ENCODE peak calls at places on chromosomes 12 and 14, in ten cellular contexts. One of them, this sample, is unnamed.

GRCh38 chr12:78586790-78587189 is 277.8 kb upstream of the SYT1 start:
- DNase-seq in ovary: no peak
- DNase-seq in bronchial epithelial cell: no peak
- DNase-seq in A549: no peak
- DNase-seq in heart left ventricle: no peak
- DNase-seq in mucosa of descending colon: peak; percentile 11
- DNase-seq in Panc1: no peak
- DNase-seq in upper lobe of left lung: peak; percentile 10
- DNase-seq in pancreas: no peak
- DNase-seq in keratinocyte: no peak
- DNase-seq in this sample: no peak

GRCh38 chr12:120584343-120585149 is 3.3 kb upstream of the POP5 start:
- DNase-seq in keratinocyte: no peak
- DNase-seq in pancreas: peak; percentile 32
- DNase-seq in bronchial epithelial cell: no peak
- DNase-seq in mucosa of descending colon: peak; percentile 82
- DNase-seq in Panc1: no peak
- DNase-seq in heart left ventricle: peak; percentile 61
- DNase-seq in ovary: peak; percentile 42
- DNase-seq in A549: peak; percentile 49
- DNase-seq in upper lobe of left lung: peak; percentile 93
- DNase-seq in this sample: no peak

GRCh38 chr12:89947437-89948265 is 239.0 kb upstream of the ATP2B1 start:
- DNase-seq in ovary: no peak
- DNase-seq in bronchial epithelial cell: peak; percentile 95
- DNase-seq in keratinocyte: no peak
- DNase-seq in heart left ventricle: no peak
- DNase-seq in pancreas: no peak
- DNase-seq in mucosa of descending colon: no peak
- DNase-seq in upper lobe of left lung: no peak
- DNase-seq in A549: peak; percentile 92
- DNase-seq in Panc1: peak; percentile 38
- DNase-seq in this sample: peak; percentile 79

GRCh38 chr14:72172075-72172474 is 239.8 kb downstream of the RGS6 start:
- DNase-seq in A549: no peak
- DNase-seq in bronchial epithelial cell: no peak
- DNase-seq in pancreas: no peak
- DNase-seq in keratinocyte: no peak
- DNase-seq in ovary: no peak
- DNase-seq in Panc1: no peak
- DNase-seq in upper lobe of left lung: no peak
- DNase-seq in heart left ventricle: no peak
- DNase-seq in mucosa of descending colon: no peak
- DNase-seq in this sample: no peak

GRCh38 chr12:27573972-27574371 is 50.0 kb downstream of the PPFIBP1 start:
- DNase-seq in keratinocyte: no peak
- DNase-seq in mucosa of descending colon: no peak
- DNase-seq in A549: peak; percentile 23
- DNase-seq in Panc1: no peak
- DNase-seq in heart left ventricle: no peak
- DNase-seq in bronchial epithelial cell: peak; percentile 59
- DNase-seq in pancreas: no peak
- DNase-seq in upper lobe of left lung: no peak
- DNase-seq in ovary: no peak
- DNase-seq in this sample: no peak

GRCh38 chr12:100901266-100901665 is 106.7 kb downstream of the ANO4 start:
- DNase-seq in bronchial epithelial cell: no peak
- DNase-seq in mucosa of descending colon: no peak
- DNase-seq in A549: no peak
- DNase-seq in upper lobe of left lung: no peak
- DNase-seq in Panc1: no peak
- DNase-seq in ovary: no peak
- DNase-seq in pancreas: no peak
- DNase-seq in keratinocyte: no peak
- DNase-seq in heart left ventricle: no peak
- DNase-seq in this sample: no peak

GRCh38 chr14:79548836-79549235 is 662.5 kb downstream of the DIO2 start:
- DNase-seq in Panc1: no peak
- DNase-seq in A549: no peak
- DNase-seq in heart left ventricle: no peak
- DNase-seq in ovary: no peak
- DNase-seq in bronchial epithelial cell: no peak
- DNase-seq in keratinocyte: no peak
- DNase-seq in pancreas: no peak
- DNase-seq in upper lobe of left lung: no peak
- DNase-seq in mucosa of descending colon: no peak
- DNase-seq in this sample: no peak

GRCh38 chr14:104113631-104114420 is 24.6 kb upstream of the KIF26A start:
- DNase-seq in upper lobe of left lung: peak; percentile 74
- DNase-seq in ovary: peak; percentile 19
- DNase-seq in pancreas: no peak
- DNase-seq in mucosa of descending colon: no peak
- DNase-seq in A549: no peak
- DNase-seq in heart left ventricle: peak; percentile 9
- DNase-seq in keratinocyte: no peak
- DNase-seq in Panc1: no peak
- DNase-seq in bronchial epithelial cell: peak; percentile 41
- DNase-seq in this sample: no peak

DNA sequence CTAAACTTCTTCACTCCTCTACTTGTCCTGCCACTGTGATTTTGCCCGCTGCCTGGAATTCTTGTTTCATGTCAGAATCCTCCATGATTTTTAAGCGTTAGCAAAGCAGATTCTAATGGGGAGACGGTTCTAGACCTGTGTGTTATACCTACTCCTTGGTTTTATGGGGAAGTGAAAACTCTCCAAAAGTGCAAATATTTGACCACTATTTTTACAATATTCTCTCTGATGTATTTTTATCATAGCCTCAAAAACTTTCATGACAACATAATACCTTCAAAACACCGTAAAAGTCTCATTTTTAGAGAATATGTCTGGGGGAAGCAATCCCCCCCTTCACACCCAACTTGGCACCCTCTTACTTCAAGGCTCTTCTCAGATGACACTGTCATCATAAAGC is 12.9 kb upstream of the KRAS start:
- DNase-seq in heart left ventricle: no peak
- DNase-seq in ovary: no peak
- DNase-seq in mucosa of descending colon: no peak
- DNase-seq in upper lobe of left lung: no peak
- DNase-seq in pancreas: no peak
- DNase-seq in keratinocyte: no peak
- DNase-seq in Panc1: no peak
- DNase-seq in bronchial epithelial cell: no peak
- DNase-seq in A549: no peak
- DNase-seq in this sample: no peak
- TF ChIP-seq CTCF in heart left ventricle: no peak
- TF ChIP-seq CTCF in ovary: no peak
- TF ChIP-seq CTCF in mucosa of descending colon: no peak
- TF ChIP-seq CTCF in upper lobe of left lung: no peak
- TF ChIP-seq CTCF in pancreas: no peak
- TF ChIP-seq CTCF in keratinocyte: no peak
- TF ChIP-seq CTCF in Panc1: no peak
- TF ChIP-seq CTCF in bronchial epithelial cell: no peak
- TF ChIP-seq CTCF in A549: no peak
- TF ChIP-seq CTCF in this sample: no peak

GRCh38 chr12:67758119-67758873 is 109.8 kb downstream of the DYRK2 start:
- DNase-seq in A549: no peak
- DNase-seq in bronchial epithelial cell: no peak
- DNase-seq in Panc1: no peak
- DNase-seq in upper lobe of left lung: no peak
- DNase-seq in keratinocyte: no peak
- DNase-seq in heart left ventricle: no peak
- DNase-seq in pancreas: no peak
- DNase-seq in mucosa of descending colon: no peak
- DNase-seq in ovary: no peak
- DNase-seq in this sample: no peak

GRCh38 chr12:67752226-67752732 is 103.7 kb downstream of the DYRK2 start:
- DNase-seq in Panc1: no peak
- DNase-seq in keratinocyte: no peak
- DNase-seq in bronchial epithelial cell: no peak
- DNase-seq in upper lobe of left lung: no peak
- DNase-seq in A549: peak; percentile 7
- DNase-seq in mucosa of descending colon: no peak
- DNase-seq in pancreas: no peak
- DNase-seq in heart left ventricle: no peak
- DNase-seq in ovary: no peak
- DNase-seq in this sample: no peak

GRCh38 chr12:67751376-67751928 is 102.9 kb downstream of the DYRK2 start:
- DNase-seq in ovary: no peak
- DNase-seq in bronchial epithelial cell: no peak
- DNase-seq in A549: no peak
- DNase-seq in pancreas: no peak
- DNase-seq in Panc1: no peak
- DNase-seq in heart left ventricle: no peak
- DNase-seq in keratinocyte: no peak
- DNase-seq in mucosa of descending colon: no peak
- DNase-seq in upper lobe of left lung: no peak
- DNase-seq in this sample: no peak

GRCh38 chr12:67750528-67751183 is 102.1 kb downstream of the DYRK2 start:
- DNase-seq in mucosa of descending colon: no peak
- DNase-seq in pancreas: no peak
- DNase-seq in Panc1: no peak
- DNase-seq in ovary: no peak
- DNase-seq in upper lobe of left lung: no peak
- DNase-seq in heart left ventricle: no peak
- DNase-seq in keratinocyte: no peak
- DNase-seq in bronchial epithelial cell: no peak
- DNase-seq in A549: no peak
- DNase-seq in this sample: no peak

DNA sequence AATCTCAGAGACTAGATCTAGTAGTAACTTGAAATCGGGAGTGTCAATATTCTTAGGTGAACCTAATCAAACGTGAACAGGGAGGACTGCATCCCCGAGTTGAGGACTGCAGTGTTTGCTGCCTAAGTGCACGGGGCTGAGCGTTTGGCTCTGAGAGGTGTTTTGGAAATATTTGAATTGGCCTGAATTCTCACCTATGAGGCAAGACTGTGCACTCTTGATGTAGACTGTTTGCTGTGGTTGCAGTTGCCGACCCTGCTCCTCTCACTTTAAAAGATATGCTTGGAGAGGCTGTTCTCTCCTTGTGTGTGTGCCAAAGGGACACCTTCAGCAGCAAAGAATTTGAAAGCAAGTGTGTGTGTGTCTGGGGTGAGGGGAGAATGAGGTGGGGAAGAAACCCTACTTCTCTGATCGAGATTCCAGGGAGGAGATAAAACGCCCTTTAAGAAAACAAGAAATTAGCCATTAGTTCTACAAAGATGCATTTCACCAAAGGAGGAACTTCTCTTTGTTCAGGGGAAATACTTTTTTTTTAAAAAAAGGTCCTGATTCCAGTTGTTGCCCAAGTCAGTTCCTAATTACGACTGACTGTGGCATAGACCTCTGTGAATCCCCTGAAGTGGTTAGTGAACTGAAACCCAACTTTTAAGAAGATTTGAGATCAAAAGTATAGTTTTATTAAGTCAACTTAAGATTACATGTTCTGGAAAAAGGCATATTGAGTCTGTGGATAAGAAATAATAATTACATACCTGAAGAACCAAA is 106.6 kb downstream of the DYRK2 start:
- DNase-seq in upper lobe of left lung: no peak
- DNase-seq in keratinocyte: no peak
- DNase-seq in A549: no peak
- DNase-seq in ovary: no peak
- DNase-seq in bronchial epithelial cell: no peak
- DNase-seq in Panc1: no peak
- DNase-seq in pancreas: peak; percentile 52
- DNase-seq in mucosa of descending colon: no peak
- DNase-seq in heart left ventricle: peak; percentile 53
- DNase-seq in this sample: no peak
- H3K4me3 ChIP-seq in upper lobe of left lung: no peak overlapping the region
- H3K4me3 ChIP-seq in keratinocyte: no peak overlapping the region
- H3K4me3 ChIP-seq in A549: no peak overlapping the region
- H3K4me3 ChIP-seq in ovary: no peak overlapping the region
- H3K4me3 ChIP-seq in bronchial epithelial cell: no peak overlapping the region
- H3K4me3 ChIP-seq in Panc1: no peak overlapping the region
- H3K4me3 ChIP-seq in pancreas: no peak overlapping the region
- H3K4me3 ChIP-seq in mucosa of descending colon: no peak overlapping the region
- H3K4me3 ChIP-seq in heart left ventricle: no peak overlapping the region
- H3K4me3 ChIP-seq in this sample: no peak overlapping the region

GRCh38 chr12:111788178-111788654 is 21.5 kb downstream of the ALDH2 start:
- DNase-seq in heart left ventricle: peak; percentile 67
- DNase-seq in bronchial epithelial cell: no peak
- DNase-seq in ovary: peak; percentile 52
- DNase-seq in keratinocyte: no peak
- DNase-seq in Panc1: peak; percentile 27
- DNase-seq in mucosa of descending colon: no peak
- DNase-seq in upper lobe of left lung: no peak
- DNase-seq in A549: peak; percentile 51
- DNase-seq in pancreas: peak; percentile 79
- DNase-seq in this sample: no peak
- TF ChIP-seq CTCF in heart left ventricle: peak; percentile 53
- TF ChIP-seq CTCF in bronchial epithelial cell: peak; percentile 29
- TF ChIP-seq CTCF in ovary: no peak
- TF ChIP-seq CTCF in keratinocyte: peak; percentile 50
- TF ChIP-seq CTCF in Panc1: no peak
- TF ChIP-seq CTCF in mucosa of descending colon: no peak
- TF ChIP-seq CTCF in upper lobe of left lung: peak; percentile 27
- TF ChIP-seq CTCF in A549: peak; percentile 56
- TF ChIP-seq CTCF in pancreas: peak; percentile 54
- TF ChIP-seq CTCF in this sample: peak; percentile 59

GRCh38 chr12:111841236-111841749 is 735 bp upstream of the MAPKAPK5 start:
- DNase-seq in upper lobe of left lung: no peak
- DNase-seq in ovary: no peak
- DNase-seq in A549: no peak
- DNase-seq in keratinocyte: no peak
- DNase-seq in mucosa of descending colon: no peak
- DNase-seq in bronchial epithelial cell: no peak
- DNase-seq in Panc1: peak; percentile 2
- DNase-seq in heart left ventricle: no peak
- DNase-seq in pancreas: no peak
- DNase-seq in this sample: no peak

GRCh38 chr12:111846016-111846415 is 4.0 kb downstream of the MAPKAPK5 start:
- DNase-seq in keratinocyte: no peak
- DNase-seq in A549: no peak
- DNase-seq in Panc1: no peak
- DNase-seq in pancreas: no peak
- DNase-seq in heart left ventricle: no peak
- DNase-seq in bronchial epithelial cell: no peak
- DNase-seq in upper lobe of left lung: no peak
- DNase-seq in mucosa of descending colon: no peak
- DNase-seq in ovary: no peak
- DNase-seq in this sample: no peak

GRCh38 chr12:111840831-111841230 is 1.2 kb upstream of the MAPKAPK5 start:
- DNase-seq in keratinocyte: no peak
- DNase-seq in upper lobe of left lung: no peak
- DNase-seq in heart left ventricle: no peak
- DNase-seq in pancreas: no peak
- DNase-seq in Panc1: no peak
- DNase-seq in bronchial epithelial cell: no peak
- DNase-seq in ovary: no peak
- DNase-seq in A549: no peak
- DNase-seq in mucosa of descending colon: peak; percentile 59
- DNase-seq in this sample: no peak

GRCh38 chr12:111841750-111842555 is at the start of gene MAPKAPK5:
- DNase-seq in pancreas: peak; percentile 91
- DNase-seq in ovary: peak; percentile 95
- DNase-seq in A549: peak; percentile 98
- DNase-seq in Panc1: peak; percentile 61
- DNase-seq in mucosa of descending colon: peak; percentile 98
- DNase-seq in heart left ventricle: peak; percentile 96
- DNase-seq in bronchial epithelial cell: peak; percentile 82
- DNase-seq in keratinocyte: peak; percentile 70
- DNase-seq in upper lobe of left lung: peak; percentile 99
- DNase-seq in this sample: peak; percentile 37

DNA sequence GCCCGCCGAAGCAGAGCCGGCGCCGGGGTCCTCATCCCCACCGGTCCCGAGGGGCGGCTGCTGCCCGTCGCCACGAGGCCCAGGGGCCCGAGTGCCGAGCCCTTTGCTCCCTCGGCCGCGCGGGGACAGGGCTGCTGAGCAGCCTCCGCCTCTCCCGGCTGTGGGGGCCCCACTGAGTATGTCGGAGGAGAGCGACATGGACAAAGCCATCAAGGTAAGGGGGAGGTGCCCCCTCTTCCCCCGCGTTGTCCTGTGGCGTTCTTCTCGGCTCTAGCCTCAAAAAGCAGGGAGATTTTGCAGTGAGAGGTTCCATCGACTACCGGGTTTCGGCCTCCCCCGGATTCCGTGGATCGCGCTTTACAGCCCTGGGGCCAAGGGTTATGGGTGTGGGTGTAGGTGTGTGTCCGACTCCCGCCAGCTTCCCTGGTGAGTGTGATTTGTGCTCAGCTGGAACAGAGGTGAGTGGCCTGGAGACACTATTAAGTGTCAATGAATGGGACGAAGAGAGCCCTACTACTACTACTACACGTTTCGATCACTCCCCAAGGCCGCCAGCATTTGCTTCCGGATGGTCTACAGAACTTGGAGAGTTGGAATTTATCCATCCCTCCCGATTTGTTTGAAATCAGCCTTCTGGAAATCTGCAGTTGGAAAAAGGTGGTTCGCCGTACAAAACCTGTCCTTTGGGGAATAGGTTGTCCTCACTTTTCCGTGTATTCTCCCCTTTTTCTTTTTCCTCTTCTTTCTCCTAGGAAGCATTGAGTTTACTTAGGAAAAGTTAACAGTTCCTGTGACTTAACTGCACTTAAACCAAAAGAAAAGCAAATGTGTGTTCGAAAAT is 748 bp downstream of the MAPKAPK5 start:
- DNase-seq in Panc1: no peak
- DNase-seq in heart left ventricle: no peak
- DNase-seq in pancreas: peak; percentile 8
- DNase-seq in A549: peak; percentile 20
- DNase-seq in ovary: no peak
- DNase-seq in bronchial epithelial cell: peak; percentile 18
- DNase-seq in upper lobe of left lung: no peak
- DNase-seq in mucosa of descending colon: peak; percentile 80
- DNase-seq in keratinocyte: no peak
- DNase-seq in this sample: no peak
- H3K4me3 ChIP-seq in Panc1: peak overlapping the region; percentile 97
- H3K4me3 ChIP-seq in heart left ventricle: peak overlapping the region; percentile 95
- H3K4me3 ChIP-seq in pancreas: peak overlapping the region; percentile 99
- H3K4me3 ChIP-seq in A549: peak overlapping the region; percentile 71
- H3K4me3 ChIP-seq in ovary: peak overlapping the region; percentile 70
- H3K4me3 ChIP-seq in bronchial epithelial cell: peak overlapping the region; percentile 91
- H3K4me3 ChIP-seq in upper lobe of left lung: peak overlapping the region; percentile 82
- H3K4me3 ChIP-seq in mucosa of descending colon: peak overlapping the region; percentile 95
- H3K4me3 ChIP-seq in keratinocyte: peak overlapping the region; percentile 73
- H3K4me3 ChIP-seq in this sample: peak overlapping the region; percentile 84